ENCODE peak calls at places on chromosome 6, in six cellular contexts. N, X, I, L, B and H are unnamed samples.
A peak's percentile ranks its signal among the peaks of the same experiment; 100 is the strongest.

GRCh38 chr6:79985128-79985527 is 19.3 kb upstream of the TTK start:
- DNase-seq in N (no peak), L (no peak), X (no peak), B (no peak), I (no peak), H (no peak)

GRCh38 chr6:117110737-117111136 is 154.6 kb upstream of the VGLL2 start:
- DNase-seq in N (no peak), I (no peak), B (no peak), X (no peak), L (no peak), H (no peak)

GRCh38 chr6:56255370-56255769 is 8.0 kb upstream of the COL21A1 start:
- DNase-seq in N (no peak), L (no peak), B (no peak), X (no peak), I (no peak), H (no peak)

GRCh38 chr6:155315516-155315871 is 1.2 kb upstream of the TFB1M start:
- DNase-seq in X (no peak), I (peak; percentile 13), B (peak; percentile 7), N (no peak), L (peak; percentile 9), H (peak; percentile 26)

GRCh38 chr6:159594106-159594749 is 98.8 kb downstream of the SOD2 start:
- DNase-seq in N (no peak), L (peak; percentile 60), I (peak; percentile 28), X (no peak), B (no peak), H (peak; percentile 63)

GRCh38 chr6:128452713-128453112 is 67.7 kb downstream of the PTPRK start:
- DNase-seq in L (no peak), N (no peak), B (no peak), I (no peak), X (no peak), H (no peak)

GRCh38 chr6:137520520-137520919 is 26.3 kb upstream of the OLIG3 start:
- DNase-seq in B (no peak), L (no peak), X (no peak), I (no peak), N (no peak), H (no peak)

GRCh38 chr6:12849420-12850200 is 133.0 kb downstream of the PHACTR1 start:
- DNase-seq in B (no peak), I (no peak), N (no peak), L (peak; percentile 60), X (no peak), H (no peak)

GRCh38 chr6:53112404-53112803 is 36.2 kb downstream of the GCM1 start:
- DNase-seq in I (no peak), L (no peak), B (no peak), X (peak; percentile 42), N (no peak), H (no peak)

GRCh38 chr6:37712508-37712907 is 14.8 kb upstream of the MDGA1 start:
- DNase-seq in I (no peak), N (no peak), X (no peak), L (no peak), B (no peak), H (no peak)

GRCh38 chr6:16544006-16544405 is 217.3 kb downstream of the ATXN1 start:
- DNase-seq in B (no peak), I (no peak), L (no peak), X (no peak), N (no peak), H (peak; percentile 94)

GRCh38 chr6:32164295-32164694 is at the start of gene EGFL8:
- DNase-seq in X (no peak), L (no peak), N (no peak), I (no peak), B (no peak), H (no peak)

GRCh38 chr6:11732036-11732545 is 46.5 kb downstream of the ADTRP start:
- DNase-seq in L (peak; percentile 23), N (peak; percentile 20), X (peak; percentile 35), I (no peak), B (peak; percentile 44), H (peak; percentile 68)

GRCh38 chr6:19838442-19839236 is 1.5 kb downstream of the ID4 start:
- DNase-seq in N (peak; percentile 6), X (peak; percentile 76), L (peak; percentile 21), B (no peak), I (no peak), H (no peak)

GRCh38 chr6:33143113-33143760 is 49.0 kb downstream of the COL11A2 start:
- DNase-seq in I (no peak), N (no peak), B (no peak), L (no peak), X (no peak), H (no peak)

GRCh38 chr6:116396451-116396850 is 25.7 kb downstream of the DSE start:
- DNase-seq in B (no peak), N (no peak), X (no peak), L (no peak), I (no peak), H (no peak)

GRCh38 chr6:125008261-125008671 is 46.0 kb downstream of the RNF217 start:
- DNase-seq in N (no peak), X (no peak), L (peak; percentile 41), B (no peak), I (no peak), H (peak; percentile 75)

GRCh38 chr6:95364016-95364604 is 213.2 kb upstream of the MANEA start:
- DNase-seq in X (no peak), N (no peak), B (no peak), I (peak; percentile 6), L (peak; percentile 2), H (peak; percentile 9)

GRCh38 chr6:127119361-127120108 is 1.1 kb downstream of the RSPO3 start:
- DNase-seq in N (no peak), L (peak; percentile 36), I (no peak), X (no peak), B (no peak), H (peak; percentile 27)

GRCh38 chr6:125257351-125257750 is 44.4 kb downstream of the HDDC2 start:
- DNase-seq in I (no peak), L (no peak), X (no peak), N (no peak), B (no peak), H (no peak)

GRCh38 chr6:41741625-41742490 is 5.3 kb downstream of the PGC start:
- DNase-seq in B (no peak), N (no peak), L (no peak), X (no peak), I (no peak), H (peak; percentile 73)

GRCh38 chr6:25292384-25292783 is 13.2 kb downstream of the CARMIL1 start:
- DNase-seq in L (no peak), N (no peak), X (no peak), I (no peak), B (no peak), H (no peak)

GRCh38 chr6:126170875-126171489 is 168.9 kb upstream of the CENPW start:
- DNase-seq in L (peak; percentile 38), B (peak; percentile 15), I (no peak), N (no peak), X (peak; percentile 21), H (peak; percentile 40)

GRCh38 chr6:62103186-62103859 is 182.7 kb downstream of the KHDRBS2 start:
- DNase-seq in X (no peak), B (no peak), L (no peak), N (no peak), I (no peak), H (no peak)

GRCh38 chr6:28542440-28543293 is 17.0 kb downstream of the GPX5 start:
- DNase-seq in N (peak; percentile 11), L (peak; percentile 87), I (peak; percentile 78), B (peak; percentile 1), X (peak; percentile 73), H (peak; percentile 33)

GRCh38 chr6:157763129-157763893 is 59.7 kb upstream of the SNX9 start:
- DNase-seq in N (no peak), B (no peak), X (peak; percentile 100), L (peak; percentile 71), I (no peak), H (peak; percentile 86)